ENCODE peak calls at places on chromosomes 12 and 14, in ten cellular contexts. One of them, this sample, is unnamed.

GRCh38 chr14:74940956-74941565 is 14.3 kb downstream of the PGF start:
- DNase-seq in Peyer's patch: no peak
- DNase-seq in ovary: no peak
- DNase-seq in uterus: no peak
- DNase-seq in adrenal gland: no peak
- DNase-seq in lower leg skin: no peak
- DNase-seq in A549: no peak
- DNase-seq in HepG2: no peak
- DNase-seq in thyroid gland: no peak
- DNase-seq in testis: no peak
- DNase-seq in this sample: no peak

GRCh38 chr12:30896461-30896860 is 30.1 kb upstream of the TSPAN11 start:
- DNase-seq in Peyer's patch: no peak
- DNase-seq in ovary: no peak
- DNase-seq in uterus: no peak
- DNase-seq in adrenal gland: no peak
- DNase-seq in lower leg skin: no peak
- DNase-seq in A549: no peak
- DNase-seq in HepG2: no peak
- DNase-seq in thyroid gland: no peak
- DNase-seq in testis: no peak
- DNase-seq in this sample: no peak

GRCh38 chr14:44404599-44405349 is 102.3 kb downstream of the FSCB start:
- DNase-seq in Peyer's patch: no peak
- DNase-seq in ovary: no peak
- DNase-seq in uterus: no peak
- DNase-seq in adrenal gland: no peak
- DNase-seq in lower leg skin: no peak
- DNase-seq in A549: no peak
- DNase-seq in HepG2: no peak
- DNase-seq in thyroid gland: no peak
- DNase-seq in testis: no peak
- DNase-seq in this sample: no peak

GRCh38 chr12:115885040-115885439 is 392.5 kb downstream of the MED13L start:
- DNase-seq in Peyer's patch: no peak
- DNase-seq in ovary: no peak
- DNase-seq in uterus: no peak
- DNase-seq in adrenal gland: no peak
- DNase-seq in lower leg skin: no peak
- DNase-seq in A549: no peak
- DNase-seq in HepG2: no peak
- DNase-seq in thyroid gland: no peak
- DNase-seq in testis: no peak
- DNase-seq in this sample: no peak

GRCh38 chr12:113310489-113310888 is 24.4 kb downstream of the SLC8B1 start:
- DNase-seq in Peyer's patch: no peak
- DNase-seq in ovary: no peak
- DNase-seq in uterus: no peak
- DNase-seq in adrenal gland: no peak
- DNase-seq in lower leg skin: no peak
- DNase-seq in A549: peak
- DNase-seq in HepG2: peak
- DNase-seq in thyroid gland: no peak
- DNase-seq in testis: no peak
- DNase-seq in this sample: peak

GRCh38 chr14:36086629-36087380 is 89.7 kb downstream of the PTCSC3 start:
- DNase-seq in Peyer's patch: no peak
- DNase-seq in ovary: no peak
- DNase-seq in uterus: no peak
- DNase-seq in adrenal gland: no peak
- DNase-seq in lower leg skin: no peak
- DNase-seq in A549: no peak
- DNase-seq in HepG2: no peak
- DNase-seq in thyroid gland: no peak
- DNase-seq in testis: no peak
- DNase-seq in this sample: no peak

GRCh38 chr12:53948650-53949593 is 5.8 kb upstream of the HOXC12 start:
- DNase-seq in Peyer's patch: no peak
- DNase-seq in ovary: no peak
- DNase-seq in uterus: no peak
- DNase-seq in adrenal gland: no peak
- DNase-seq in lower leg skin: no peak
- DNase-seq in A549: peak
- DNase-seq in HepG2: peak
- DNase-seq in thyroid gland: no peak
- DNase-seq in testis: no peak
- DNase-seq in this sample: no peak

GRCh38 chr12:30816742-30817465 is 62.2 kb upstream of the CAPRIN2 start:
- DNase-seq in Peyer's patch: no peak
- DNase-seq in ovary: no peak
- DNase-seq in uterus: no peak
- DNase-seq in adrenal gland: no peak
- DNase-seq in lower leg skin: no peak
- DNase-seq in A549: no peak
- DNase-seq in HepG2: no peak
- DNase-seq in thyroid gland: no peak
- DNase-seq in testis: no peak
- DNase-seq in this sample: no peak

GRCh38 chr14:60931206-60931605 is 49.7 kb downstream of the TRMT5 start:
- DNase-seq in Peyer's patch: no peak
- DNase-seq in ovary: no peak
- DNase-seq in uterus: no peak
- DNase-seq in adrenal gland: no peak
- DNase-seq in lower leg skin: no peak
- DNase-seq in A549: no peak
- DNase-seq in HepG2: no peak
- DNase-seq in thyroid gland: no peak
- DNase-seq in testis: no peak
- DNase-seq in this sample: peak

DNA sequence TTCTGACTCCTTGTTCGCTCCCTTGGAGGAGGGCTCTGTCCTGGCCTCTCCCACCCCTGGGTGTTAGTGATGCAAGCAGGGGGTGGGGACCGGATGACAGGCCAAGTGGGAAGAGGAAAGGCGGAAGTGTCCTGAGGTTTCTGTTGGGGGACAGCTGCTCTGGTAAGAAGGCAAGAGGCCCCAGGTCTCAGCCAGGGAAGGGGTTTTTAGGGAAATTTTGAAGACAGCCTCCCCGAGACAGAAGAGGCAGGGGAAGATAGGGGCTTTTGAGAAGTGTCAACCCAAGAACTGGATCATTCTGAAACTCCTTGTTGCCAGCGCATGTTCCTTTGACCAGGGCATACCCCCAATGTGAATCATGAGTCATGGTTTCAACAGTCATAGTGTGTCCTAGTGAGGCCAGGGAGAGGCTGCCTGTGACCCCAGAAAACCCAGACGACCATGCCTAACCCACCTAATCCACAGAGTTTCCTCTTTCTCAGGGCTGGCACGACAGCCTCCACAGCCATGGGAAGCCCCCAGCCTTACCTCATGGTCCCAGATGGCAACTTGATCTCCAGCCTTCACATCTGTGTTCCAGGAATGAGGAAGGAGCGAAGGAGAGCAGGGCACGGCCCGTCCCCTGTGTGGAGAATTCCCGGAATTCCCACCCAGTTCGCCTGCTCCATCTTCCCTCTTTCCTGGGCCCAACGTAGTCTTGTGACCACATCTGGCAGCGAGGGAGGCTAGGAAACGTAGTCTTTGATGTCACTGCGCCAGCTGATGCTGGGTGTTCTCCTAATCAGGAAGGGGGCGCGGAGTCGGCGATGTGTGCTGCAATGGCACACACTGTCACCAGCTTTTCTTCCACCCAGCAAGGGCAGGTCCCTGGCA is 4.9 kb upstream of the GPR132 start:
- DNase-seq in Peyer's patch: peak
- DNase-seq in ovary: no peak
- DNase-seq in uterus: no peak
- DNase-seq in adrenal gland: peak
- DNase-seq in lower leg skin: no peak
- DNase-seq in A549: no peak
- DNase-seq in HepG2: no peak
- DNase-seq in thyroid gland: no peak
- DNase-seq in testis: no peak
- DNase-seq in this sample: no peak
- TF ChIP-seq POLR2A in Peyer's patch: no peak
- TF ChIP-seq POLR2A in ovary: no peak
- TF ChIP-seq POLR2A in uterus: no peak
- TF ChIP-seq POLR2A in adrenal gland: no peak
- TF ChIP-seq POLR2A in lower leg skin: no peak
- TF ChIP-seq POLR2A in A549: no peak
- TF ChIP-seq POLR2A in HepG2: no peak
- TF ChIP-seq POLR2A in thyroid gland: no peak
- TF ChIP-seq POLR2A in testis: no peak
- TF ChIP-seq POLR2A in this sample: no peak

GRCh38 chr12:47772738-47773061 is 338 bp upstream of the SLC48A1 start:
- DNase-seq in Peyer's patch: no peak
- DNase-seq in ovary: no peak
- DNase-seq in uterus: no peak
- DNase-seq in adrenal gland: no peak
- DNase-seq in lower leg skin: no peak
- DNase-seq in A549: no peak
- DNase-seq in HepG2: no peak
- DNase-seq in thyroid gland: no peak
- DNase-seq in testis: no peak
- DNase-seq in this sample: no peak
- TF ChIP-seq POLR2A in Peyer's patch: no peak
- TF ChIP-seq POLR2A in ovary: no peak
- TF ChIP-seq POLR2A in uterus: no peak
- TF ChIP-seq POLR2A in adrenal gland: no peak
- TF ChIP-seq POLR2A in lower leg skin: no peak
- TF ChIP-seq POLR2A in A549: no peak
- TF ChIP-seq POLR2A in HepG2: no peak
- TF ChIP-seq POLR2A in thyroid gland: no peak
- TF ChIP-seq POLR2A in testis: no peak
- TF ChIP-seq POLR2A in this sample: no peak

DNA sequence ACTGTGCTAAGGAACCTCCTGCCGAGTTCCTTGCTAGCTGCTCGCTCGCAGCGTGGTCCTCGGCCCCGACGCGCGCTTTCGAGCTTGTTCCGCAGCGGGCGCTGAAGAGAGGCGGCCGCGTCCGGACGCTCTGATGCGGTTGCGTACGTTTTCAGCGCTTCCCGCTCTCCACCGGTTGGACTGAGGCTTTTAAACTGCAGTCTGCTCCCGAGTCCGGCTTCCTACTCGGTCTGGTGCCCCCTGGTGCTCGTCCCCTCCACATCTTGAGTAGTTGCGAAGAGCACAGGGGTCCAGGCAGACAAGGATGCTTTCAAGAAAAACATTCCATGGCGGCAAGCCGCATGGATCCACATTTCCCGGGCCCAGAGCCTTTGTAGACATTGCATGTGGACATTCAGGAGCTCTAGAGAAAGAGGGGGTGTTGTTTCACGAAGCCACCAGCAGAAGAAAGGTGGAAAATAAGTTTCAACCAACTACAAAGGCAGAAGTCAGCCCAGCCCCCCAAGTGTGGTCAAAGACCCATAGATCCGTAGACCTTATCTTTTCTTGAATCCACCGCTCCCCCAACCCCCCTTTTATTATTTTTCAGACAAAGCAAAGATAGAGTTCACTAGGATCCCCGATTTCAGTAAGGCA is 1.1 kb upstream of the WNK1 start:
- DNase-seq in Peyer's patch: peak
- DNase-seq in ovary: peak
- DNase-seq in uterus: peak
- DNase-seq in adrenal gland: peak
- DNase-seq in lower leg skin: peak
- DNase-seq in A549: peak
- DNase-seq in HepG2: peak
- DNase-seq in thyroid gland: peak
- DNase-seq in testis: peak
- DNase-seq in this sample: peak
- TF ChIP-seq POLR2A in Peyer's patch: peak
- TF ChIP-seq POLR2A in ovary: peak
- TF ChIP-seq POLR2A in uterus: peak
- TF ChIP-seq POLR2A in adrenal gland: peak
- TF ChIP-seq POLR2A in lower leg skin: no peak
- TF ChIP-seq POLR2A in A549: peak
- TF ChIP-seq POLR2A in HepG2: peak
- TF ChIP-seq POLR2A in thyroid gland: peak
- TF ChIP-seq POLR2A in testis: no peak
- TF ChIP-seq POLR2A in this sample: peak

DNA sequence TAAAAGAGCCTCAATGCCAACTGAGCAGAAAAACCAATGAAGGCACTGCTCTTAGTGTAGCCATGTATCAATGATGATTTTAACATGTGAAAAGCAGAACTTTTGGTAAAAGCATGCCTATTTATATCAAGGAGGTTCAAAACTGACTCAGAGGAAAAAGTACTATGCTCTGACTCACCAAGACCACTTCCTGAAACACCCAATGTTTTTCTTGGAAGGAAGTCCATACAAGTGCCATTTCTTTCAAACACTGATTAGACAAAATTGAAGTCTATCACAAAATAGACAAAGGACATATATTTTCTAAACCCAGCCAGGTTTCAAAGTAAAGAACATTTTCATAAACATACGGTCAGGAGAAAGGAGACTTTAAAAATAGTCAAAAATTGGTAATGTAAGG is 88.6 kb downstream of the EPS8 start:
- DNase-seq in Peyer's patch: no peak
- DNase-seq in ovary: no peak
- DNase-seq in uterus: no peak
- DNase-seq in adrenal gland: no peak
- DNase-seq in lower leg skin: no peak
- DNase-seq in A549: peak
- DNase-seq in HepG2: no peak
- DNase-seq in thyroid gland: no peak
- DNase-seq in testis: no peak
- DNase-seq in this sample: peak
- TF ChIP-seq POLR2A in Peyer's patch: no peak
- TF ChIP-seq POLR2A in ovary: no peak
- TF ChIP-seq POLR2A in uterus: no peak
- TF ChIP-seq POLR2A in adrenal gland: no peak
- TF ChIP-seq POLR2A in lower leg skin: no peak
- TF ChIP-seq POLR2A in A549: no peak
- TF ChIP-seq POLR2A in HepG2: no peak
- TF ChIP-seq POLR2A in thyroid gland: no peak
- TF ChIP-seq POLR2A in testis: no peak
- TF ChIP-seq POLR2A in this sample: peak

DNA sequence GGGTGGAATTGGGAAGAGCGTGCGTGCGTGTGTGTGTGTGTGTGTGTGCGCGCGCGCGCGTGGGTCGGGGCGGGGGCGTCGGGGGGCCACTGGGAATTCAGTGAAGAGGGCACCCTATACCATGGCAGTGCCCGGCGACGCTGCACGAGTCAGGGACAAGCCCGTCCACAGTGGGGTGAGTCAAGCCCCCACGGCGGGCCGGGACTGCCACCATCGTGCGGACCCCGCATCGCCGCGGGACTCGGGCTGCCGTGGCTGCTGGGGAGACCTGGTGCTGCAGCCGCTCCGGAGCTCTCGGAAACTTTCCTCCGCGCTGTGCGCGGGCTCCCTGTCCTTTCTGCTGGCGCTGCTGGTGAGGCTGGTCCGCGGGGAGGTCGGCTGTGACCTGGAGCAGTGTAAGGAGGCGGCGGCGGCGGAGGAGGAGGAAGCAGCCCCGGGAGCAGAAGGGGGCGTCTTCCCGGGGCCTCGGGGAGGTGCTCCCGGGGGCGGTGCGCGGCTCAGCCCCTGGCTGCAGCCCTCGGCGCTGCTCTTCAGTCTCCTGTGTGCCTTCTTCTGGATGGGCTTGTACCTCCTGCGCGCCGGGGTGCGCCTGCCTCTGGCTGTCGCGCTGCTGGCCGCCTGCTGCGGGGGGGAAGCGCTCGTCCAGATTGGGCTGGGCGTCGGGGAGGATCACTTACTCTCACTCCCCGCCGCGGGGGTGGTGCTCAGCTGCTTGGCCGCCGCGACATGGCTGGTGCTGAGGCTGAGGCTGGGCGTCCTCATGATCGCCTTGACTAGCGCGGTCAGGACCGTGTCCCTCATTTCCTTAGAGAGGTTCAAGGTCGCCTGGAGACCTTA is 1.0 kb downstream of the PDE3A start:
- DNase-seq in Peyer's patch: peak
- DNase-seq in ovary: peak
- DNase-seq in uterus: peak
- DNase-seq in adrenal gland: peak
- DNase-seq in lower leg skin: peak
- DNase-seq in A549: peak
- DNase-seq in HepG2: no peak
- DNase-seq in thyroid gland: peak
- DNase-seq in testis: peak
- DNase-seq in this sample: peak
- TF ChIP-seq POLR2A in Peyer's patch: peak
- TF ChIP-seq POLR2A in ovary: no peak
- TF ChIP-seq POLR2A in uterus: no peak
- TF ChIP-seq POLR2A in adrenal gland: no peak
- TF ChIP-seq POLR2A in lower leg skin: no peak
- TF ChIP-seq POLR2A in A549: peak
- TF ChIP-seq POLR2A in HepG2: no peak
- TF ChIP-seq POLR2A in thyroid gland: peak
- TF ChIP-seq POLR2A in testis: no peak
- TF ChIP-seq POLR2A in this sample: no peak